ENCODE peak calls at places on chromosomes 4 and X, in six cellular contexts. B is activated B cell treated with CpG ODN at 0.5 μM for 24 hours; A is CD4-positive, alpha-beta T cell; P is left ventricle myocardium inferior; R is endothelial cell; J is ascending aorta. O is an unnamed sample.

GRCh38 chrX:43881410-43882293 is 598 bp downstream of the MAOB start:
- DNase-seq in B (no peak), A (no peak), P (no peak), R (no peak), J (no peak), O (no peak)

GRCh38 chr4:15656038-15656470 is 897 bp upstream of the FBXL5 start:
- DNase-seq in B (no peak), A (no peak), P (no peak), R (no peak), J (no peak), O (no peak)

GRCh38 chrX:153526801-153527599 is 9.6 kb downstream of the ATP2B3 start:
- DNase-seq in B (no peak), A (no peak), P (no peak), R (no peak), J (no peak), O (no peak)

GRCh38 chrX:70411475-70411874 is 11.6 kb upstream of the GDPD2 start:
- DNase-seq in B (no peak), A (no peak), P (no peak), R (no peak), J (no peak), O (no peak)

GRCh38 chr4:1512738-1513660 is 106.8 kb upstream of the NKX1-1 start:
- DNase-seq in B (peak), A (peak), P (peak), R (peak), J (no peak), O (peak)

GRCh38 chrX:666762-667161 is 36.2 kb downstream of the SHOX start:
- DNase-seq in B (no peak), A (no peak), P (no peak), R (no peak), J (no peak), O (no peak)

GRCh38 chr4:156998500-156999174 is 27.0 kb upstream of the PDGFC start:
- DNase-seq in B (no peak), A (no peak), P (no peak), R (no peak), J (no peak), O (no peak)

GRCh38 chr4:81531410-81531809 is 59.7 kb upstream of the RASGEF1B start:
- DNase-seq in B (no peak), A (no peak), P (no peak), R (no peak), J (no peak), O (no peak)

GRCh38 chr4:5266991-5267390 is 215.7 kb downstream of the STK32B start:
- DNase-seq in B (no peak), A (no peak), P (no peak), R (no peak), J (no peak), O (no peak)

GRCh38 chrX:155767101-155767878 is 113.9 kb upstream of the VAMP7 start:
- DNase-seq in B (no peak), A (peak), P (peak), R (peak), J (no peak), O (no peak)

GRCh38 chr4:102696763-102697162 is 64.0 kb downstream of the MANBA start:
- DNase-seq in B (no peak), A (no peak), P (no peak), R (no peak), J (no peak), O (no peak)

GRCh38 chr4:1804638-1805492 is 11.8 kb downstream of the FGFR3 start:
- DNase-seq in B (no peak), A (no peak), P (no peak), R (no peak), J (no peak), O (no peak)

GRCh38 chr4:41135761-41136160 is 78.6 kb downstream of the APBB2 start:
- DNase-seq in B (no peak), A (no peak), P (no peak), R (no peak), J (no peak), O (no peak)

GRCh38 chr4:70874268-70875156 is 27.7 kb upstream of the MOB1B start:
- DNase-seq in B (no peak), A (no peak), P (no peak), R (no peak), J (no peak), O (no peak)

GRCh38 chr4:54726907-54727306 is 69.2 kb downstream of the KIT start:
- DNase-seq in B (no peak), A (no peak), P (no peak), R (no peak), J (no peak), O (no peak)

GRCh38 chr4:113455081-113455480 is 306.5 kb downstream of the CAMK2D start:
- DNase-seq in B (no peak), A (no peak), P (no peak), R (no peak), J (no peak), O (no peak)

GRCh38 chr4:154732669-154733068 is 11.1 kb upstream of the LRAT start:
- DNase-seq in B (no peak), A (no peak), P (no peak), R (no peak), J (no peak), O (no peak)

GRCh38 chr4:139860435-139861024 is 194.9 kb downstream of the MGST2 start:
- DNase-seq in B (no peak), A (no peak), P (no peak), R (no peak), J (no peak), O (no peak)

GRCh38 chr4:139857977-139858376 is 192.4 kb downstream of the MGST2 start:
- DNase-seq in B (no peak), A (no peak), P (no peak), R (no peak), J (no peak), O (no peak)

GRCh38 chr4:139858436-139859225 is 193.0 kb downstream of the MGST2 start:
- DNase-seq in B (no peak), A (no peak), P (no peak), R (no peak), J (no peak), O (no peak)

GRCh38 chr4:139859876-139860275 is 194.3 kb downstream of the MGST2 start:
- DNase-seq in B (no peak), A (no peak), P (no peak), R (no peak), J (no peak), O (no peak)

GRCh38 chr4:139861471-139861870 is 195.9 kb downstream of the MGST2 start:
- DNase-seq in B (no peak), A (no peak), P (no peak), R (no peak), J (no peak), O (no peak)
- TF ChIP-seq CTCF in B (no peak), A (no peak), P (peak), R (no peak), J (no peak), O (no peak)

DNA sequence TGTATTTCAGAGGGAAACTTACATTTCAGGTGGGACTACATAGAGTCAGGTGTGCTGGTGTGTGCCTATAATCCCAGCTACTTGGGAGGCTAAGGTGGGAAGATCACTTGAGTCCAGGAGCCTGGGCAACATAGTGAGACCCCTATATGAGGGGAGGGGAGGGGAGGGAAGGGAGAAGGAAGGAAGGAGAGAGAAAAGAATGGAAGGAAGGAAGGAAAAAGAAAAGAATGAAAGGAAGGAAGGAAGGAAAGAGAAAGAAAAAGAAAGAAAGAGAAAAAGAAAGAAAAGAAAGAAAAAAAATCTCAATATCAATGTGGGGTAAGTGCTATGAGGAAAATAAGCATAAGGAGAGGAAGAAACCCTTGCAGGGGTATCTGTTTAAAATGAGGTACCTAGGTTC is 43.6 kb upstream of the RAB33B start:
- DNase-seq in B (no peak), A (no peak), P (no peak), R (no peak), J (no peak), O (no peak)
- TF ChIP-seq CTCF in B (no peak), A (no peak), P (no peak), R (no peak), J (no peak), O (no peak)

DNA sequence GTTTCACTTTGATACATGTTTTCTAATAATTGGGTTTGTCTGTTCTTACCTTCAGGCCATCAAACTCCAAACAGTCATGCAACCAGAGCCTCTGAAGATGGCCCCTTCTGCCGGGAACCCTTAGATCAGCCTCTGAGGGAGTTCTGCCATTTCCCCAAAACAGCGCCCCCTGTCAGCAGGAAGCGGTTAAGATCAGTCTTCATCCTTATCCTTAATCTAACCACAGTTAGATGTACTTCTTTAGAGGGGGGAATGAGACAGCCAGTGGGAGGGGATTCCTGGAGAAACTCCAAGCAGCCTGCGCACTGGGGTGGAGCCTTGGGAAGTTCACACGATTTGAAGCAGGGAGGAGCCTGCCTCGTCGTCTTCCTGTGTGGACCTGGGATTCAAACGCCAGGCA is 185.4 kb downstream of the INPP4B start:
- DNase-seq in B (no peak), A (no peak), P (no peak), R (no peak), J (no peak), O (no peak)
- TF ChIP-seq CTCF in B (no peak), A (no peak), P (no peak), R (no peak), J (no peak), O (no peak)

GRCh38 chrX:77622672-77623071 is 163.3 kb downstream of the ATRX start:
- DNase-seq in B (no peak), A (no peak), P (no peak), R (no peak), J (no peak), O (no peak)

GRCh38 chrX:77628294-77629025 is 157.6 kb downstream of the ATRX start:
- DNase-seq in B (no peak), A (no peak), P (no peak), R (no peak), J (no peak), O (no peak)
- TF ChIP-seq CTCF in B (no peak), A (no peak), P (peak), R (no peak), J (no peak), O (no peak)

GRCh38 chrX:27619975-27620374 is 29.8 kb downstream of the DCAF8L2 start:
- DNase-seq in B (no peak), A (no peak), P (no peak), R (no peak), J (no peak), O (no peak)
- TF ChIP-seq CTCF in B (no peak), A (no peak), P (peak), R (peak), J (no peak), O (no peak)

GRCh38 chr4:69025191-69025998 is 70.9 kb upstream of the UGT2B7 start:
- DNase-seq in B (no peak), A (no peak), P (no peak), R (peak), J (no peak), O (no peak)
- TF ChIP-seq CTCF in B (no peak), A (no peak), P (no peak), R (peak), J (no peak), O (peak)

GRCh38 chr4:185204238-185204910 is 574 bp upstream of the CFAP97 start:
- DNase-seq in B (no peak), A (no peak), P (no peak), R (no peak), J (no peak), O (no peak)
- TF ChIP-seq CTCF in B (no peak), A (no peak), P (no peak), R (no peak), J (no peak), O (no peak)

DNA sequence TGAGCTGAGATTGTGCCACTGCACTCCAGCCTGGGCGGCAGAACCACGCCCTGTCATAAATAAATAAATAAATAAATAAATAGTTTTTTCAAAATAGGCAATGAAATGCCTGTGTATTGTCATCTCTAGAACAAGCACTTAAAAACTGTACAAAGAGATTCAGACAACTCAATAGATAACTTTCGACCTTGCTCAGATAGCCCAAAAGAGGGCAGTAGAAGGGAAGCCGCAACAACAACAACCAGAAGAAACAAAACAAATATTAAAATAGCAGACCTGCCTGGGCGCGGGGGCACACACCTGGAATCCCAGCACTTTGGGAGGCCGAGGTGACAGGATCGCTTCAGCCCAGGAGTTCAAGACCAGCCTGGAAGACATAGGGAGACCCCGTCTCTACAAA is 9.4 kb upstream of the CLDN34 start:
- DNase-seq in B (no peak), A (no peak), P (no peak), R (no peak), J (no peak), O (no peak)
- TF ChIP-seq CTCF in B (no peak), A (no peak), P (no peak), R (no peak), J (no peak), O (no peak)

GRCh38 chr4:72951147-72951546 is 118.4 kb downstream of the COX18 start:
- DNase-seq in B (no peak), A (no peak), P (no peak), R (no peak), J (no peak), O (no peak)
- TF ChIP-seq CTCF in B (no peak), A (no peak), P (no peak), R (peak), J (no peak), O (peak)

GRCh38 chr4:47704693-47705325 is 133.1 kb downstream of the CORIN start:
- DNase-seq in B (no peak), A (no peak), P (peak), R (peak), J (no peak), O (no peak)

GRCh38 chr4:47703964-47704363 is 133.9 kb downstream of the CORIN start:
- DNase-seq in B (no peak), A (no peak), P (no peak), R (no peak), J (no peak), O (no peak)

GRCh38 chr4:47701286-47701685 is 136.6 kb downstream of the CORIN start:
- DNase-seq in B (no peak), A (no peak), P (no peak), R (no peak), J (no peak), O (no peak)

GRCh38 chr4:47703008-47703407 is 134.9 kb downstream of the CORIN start:
- DNase-seq in B (no peak), A (no peak), P (no peak), R (no peak), J (no peak), O (no peak)

GRCh38 chr4:47705326-47705981 is 132.4 kb downstream of the CORIN start:
- DNase-seq in B (no peak), A (no peak), P (no peak), R (no peak), J (no peak), O (no peak)
- TF ChIP-seq CTCF in B (no peak), A (no peak), P (peak), R (peak), J (no peak), O (peak)

O was measured in mesothelial cell of epicardium.